ENCODE peak calls at places on chromosomes 12 and 14, in nine cellular contexts. G is A549, I is HCT116, A is GM23338, W is K562, L is Panc1, T is SK-N-SH, B is HepG2, J is GM12878. S is an unnamed sample.

GRCh38 chr12:716506-716905 is 35.9 kb upstream of the WNK1 start:
- DNase-seq in T (no peak), G (no peak), A (no peak), W (peak), I (no peak), B (no peak), L (no peak), J (no peak), S (no peak)

GRCh38 chr14:34766611-34767010 is 52.2 kb upstream of the CFL2 start:
- DNase-seq in G (no peak), A (no peak), L (no peak), J (no peak), T (no peak), I (no peak), W (no peak), B (no peak), S (no peak)

GRCh38 chr12:100058482-100059029 is 73.8 kb upstream of the ANKS1B start:
- DNase-seq in T (peak), I (no peak), B (no peak), G (no peak), L (no peak), W (no peak), J (no peak), A (no peak), S (no peak)

GRCh38 chr12:123384318-123384993 is 524 bp downstream of the KMT5A start:
- DNase-seq in B (no peak), A (peak), T (peak), J (no peak), W (peak), G (no peak), L (no peak), I (no peak), S (no peak)

GRCh38 chr14:31243860-31244259 is 36.3 kb upstream of the HECTD1 start:
- DNase-seq in T (no peak), L (no peak), G (no peak), I (peak), A (peak), B (no peak), J (no peak), W (no peak), S (no peak)

GRCh38 chr12:132071001-132071810 is 72.9 kb downstream of the DDX51 start:
- DNase-seq in L (no peak), G (no peak), W (no peak), A (no peak), I (no peak), J (peak), B (no peak), T (no peak), S (no peak)

GRCh38 chr12:124952295-124952694 is 36.6 kb downstream of the DHX37 start:
- DNase-seq in W (peak), T (peak), B (no peak), A (no peak), J (no peak), I (no peak), G (no peak), L (no peak), S (no peak)

GRCh38 chr14:105162374-105162979 is 6.1 kb downstream of the JAG2 start:
- DNase-seq in L (no peak), I (no peak), T (no peak), J (no peak), A (no peak), B (peak), W (peak), G (no peak), S (no peak)

GRCh38 chr12:126747530-126748149 is 1519.3 kb upstream of the TMEM132C start:
- DNase-seq in L (no peak), W (peak), G (peak), A (peak), I (peak), J (no peak), B (peak), T (peak), S (peak)

GRCh38 chr12:88805286-88805685 is 225.0 kb upstream of the KITLG start:
- DNase-seq in T (no peak), G (no peak), W (no peak), A (no peak), J (no peak), I (no peak), L (no peak), B (no peak), S (no peak)

GRCh38 chr14:69133206-69134125 is 19.5 kb downstream of the DCAF5 start:
- DNase-seq in I (no peak), W (peak), J (no peak), B (no peak), T (peak), A (no peak), G (no peak), L (no peak), S (no peak)

GRCh38 chr12:4283512-4284255 is 10.1 kb downstream of the CCND2 start:
- DNase-seq in I (no peak), W (no peak), L (no peak), A (no peak), J (no peak), T (no peak), B (no peak), G (no peak), S (no peak)

GRCh38 chr14:29710015-29710414 is 217.6 kb downstream of the PRKD1 start:
- DNase-seq in J (no peak), I (no peak), W (no peak), B (no peak), G (no peak), T (no peak), L (no peak), A (no peak), S (no peak)

GRCh38 chr12:40253936-40254335 is 29.1 kb downstream of the LRRK2 start:
- DNase-seq in T (no peak), I (no peak), W (no peak), A (no peak), G (no peak), B (no peak), L (no peak), J (no peak), S (no peak)

GRCh38 chr12:65832217-65832616 is 7.9 kb downstream of the HMGA2 start:
- DNase-seq in A (no peak), B (no peak), W (no peak), I (no peak), L (no peak), J (no peak), G (no peak), T (no peak), S (no peak)

GRCh38 chr14:45096218-45096617 is 12.3 kb downstream of the PRPF39 start:
- DNase-seq in L (no peak), T (no peak), W (no peak), A (no peak), J (no peak), B (no peak), I (no peak), G (no peak), S (no peak)

GRCh38 chr12:114628199-114628598 is 55.8 kb downstream of the TBX3 start:
- DNase-seq in B (peak), W (no peak), I (no peak), J (no peak), G (no peak), A (no peak), L (no peak), T (no peak), S (no peak)

GRCh38 chr14:98069712-98070133 is 1202.3 kb downstream of the BCL11B start:
- DNase-seq in J (no peak), L (no peak), G (no peak), T (no peak), A (peak), B (peak), I (no peak), W (no peak), S (no peak)

GRCh38 chr12:90922068-90922743 is 32.8 kb downstream of the CCER1 start:
- DNase-seq in A (no peak), T (no peak), B (no peak), W (no peak), I (no peak), L (no peak), G (no peak), J (no peak), S (no peak)
- TF ChIP-seq REST in A (no peak), T (no peak), B (no peak), W (no peak), I (no peak), L (no peak), G (no peak), J (no peak), S (no peak)

GRCh38 chr14:95886366-95886765 is 9.7 kb downstream of the TUNAR start:
- DNase-seq in T (peak), B (no peak), L (no peak), I (no peak), W (no peak), J (no peak), G (no peak), A (no peak), S (no peak)
- TF ChIP-seq REST in T (no peak), B (no peak), L (no peak), I (no peak), W (no peak), J (no peak), G (no peak), A (no peak), S (no peak)

GRCh38 chr12:85225501-85225900 is 54.5 kb upstream of the ALX1 start:
- DNase-seq in B (no peak), G (no peak), A (no peak), T (no peak), J (no peak), L (no peak), I (no peak), W (no peak), S (no peak)
- TF ChIP-seq REST in B (no peak), G (no peak), A (no peak), T (no peak), J (no peak), L (no peak), I (no peak), W (no peak), S (no peak)

GRCh38 chr12:117147639-117148038 is 42.6 kb downstream of the FBXO21 start:
- DNase-seq in I (no peak), B (no peak), W (peak), G (no peak), J (no peak), A (no peak), T (no peak), L (no peak), S (no peak)

GRCh38 chr12:117155278-117156060 is 34.8 kb downstream of the FBXO21 start:
- DNase-seq in J (no peak), W (peak), B (peak), I (peak), G (peak), A (peak), T (peak), L (peak), S (no peak)

GRCh38 chr12:117152793-117153775 is 37.2 kb downstream of the FBXO21 start:
- DNase-seq in G (no peak), A (no peak), B (no peak), T (no peak), L (no peak), J (no peak), I (no peak), W (no peak), S (no peak)

GRCh38 chr12:117148642-117149041 is 41.6 kb downstream of the FBXO21 start:
- DNase-seq in B (no peak), W (peak), G (no peak), T (no peak), I (no peak), A (no peak), J (no peak), L (no peak), S (no peak)

GRCh38 chr12:117151195-117152031 is 38.9 kb downstream of the FBXO21 start:
- DNase-seq in W (peak), I (peak), L (no peak), T (peak), B (peak), G (peak), A (peak), J (no peak), S (no peak)
- TF ChIP-seq REST in W (no peak), I (no peak), L (no peak), T (no peak), B (no peak), G (no peak), A (no peak), J (no peak), S (no peak)

GRCh38 chr12:48781750-48782456 is 7.0 kb downstream of the ADCY6 start:
- DNase-seq in A (no peak), B (no peak), I (no peak), G (no peak), J (no peak), W (no peak), L (no peak), T (no peak), S (no peak)

GRCh38 chr12:48782457-48783395 is 6.2 kb downstream of the ADCY6 start:
- DNase-seq in T (no peak), G (no peak), B (no peak), J (no peak), W (no peak), L (no peak), A (peak), I (no peak), S (no peak)

GRCh38 chr12:48777501-48778400 is 11.1 kb downstream of the ADCY6 start:
- DNase-seq in A (peak), W (no peak), G (no peak), I (no peak), T (no peak), L (no peak), J (no peak), B (no peak), S (no peak)

GRCh38 chr12:48780381-48781025 is 8.4 kb downstream of the ADCY6 start:
- DNase-seq in G (no peak), T (no peak), B (no peak), I (no peak), W (no peak), J (no peak), A (no peak), L (no peak), S (no peak)

GRCh38 chr12:48779869-48780268 is 9.0 kb downstream of the ADCY6 start:
- DNase-seq in L (no peak), A (no peak), T (no peak), I (no peak), J (no peak), B (no peak), G (no peak), W (no peak), S (peak)
- TF ChIP-seq REST in L (no peak), A (no peak), T (no peak), I (no peak), J (no peak), B (no peak), G (no peak), W (no peak), S (no peak)

S was measured in HL-60.